ENCODE peak calls at places on chromosomes 5 and 9, in six cellular contexts. P, T, H, E, Y and U are unnamed samples.

GRCh38 chr9:124501771-124502320 is 5.4 kb downstream of the NR5A1 start:
- DNase-seq in H (no peak), E (no peak), P (no peak), T (no peak), Y (no peak), U (no peak)

GRCh38 chr9:133437753-133438531 is 15.8 kb downstream of the ADAMTS13 start:
- DNase-seq in H (no peak), E (no peak), T (no peak), P (no peak), Y (no peak), U (no peak)

GRCh38 chr5:168992687-168993086 is 308.3 kb downstream of the SLIT3 start:
- DNase-seq in H (no peak), Y (no peak), E (no peak), T (peak), P (no peak), U (no peak)

GRCh38 chr5:75037106-75037505 is 15.3 kb downstream of the GCNT4 start:
- DNase-seq in P (no peak), E (peak), H (no peak), T (peak), Y (peak), U (no peak)

GRCh38 chr5:143588933-143589662 is 185.6 kb upstream of the NR3C1 start:
- DNase-seq in E (no peak), T (no peak), P (no peak), H (no peak), Y (no peak), U (no peak)

GRCh38 chr5:165616550-165617430 is 2111.4 kb downstream of the MAT2B start:
- DNase-seq in T (no peak), P (no peak), Y (no peak), H (no peak), E (peak), U (no peak)

GRCh38 chr5:108735790-108736189 is 11.9 kb upstream of the FER start:
- DNase-seq in H (no peak), E (no peak), P (no peak), T (no peak), Y (no peak), U (no peak)

GRCh38 chr9:135905380-135906282 is 1.7 kb downstream of the CAMSAP1 start:
- DNase-seq in Y (peak), T (peak), E (peak), P (peak), H (no peak), U (peak)

GRCh38 chr9:72586388-72587160 is 65.2 kb downstream of the TMC1 start:
- DNase-seq in H (no peak), T (no peak), P (no peak), Y (peak), E (peak), U (no peak)

GRCh38 chr9:133593587-133593986 is 15.6 kb downstream of the FAM163B start:
- DNase-seq in E (no peak), H (no peak), P (no peak), Y (no peak), T (no peak), U (no peak)

GRCh38 chr5:55223219-55223987 is 3.7 kb downstream of the MCIDAS start:
- DNase-seq in Y (no peak), T (no peak), H (no peak), P (no peak), E (no peak), U (no peak)

GRCh38 chr9:77897292-77897691 is 134.3 kb downstream of the GNAQ start:
- DNase-seq in E (no peak), P (no peak), T (no peak), H (no peak), Y (no peak), U (no peak)

GRCh38 chr9:132857031-132857430 is 21.1 kb downstream of the AK8 start:
- DNase-seq in H (no peak), T (peak), Y (peak), P (no peak), E (no peak), U (peak)

GRCh38 chr5:171268700-171269413 is 40.2 kb upstream of the TLX3 start:
- DNase-seq in Y (no peak), H (no peak), P (no peak), E (no peak), T (no peak), U (no peak)

GRCh38 chr5:15506146-15506545 is 6.2 kb downstream of the FBXL7 start:
- DNase-seq in E (no peak), H (no peak), P (no peak), Y (no peak), T (no peak), U (no peak)

GRCh38 chr9:90956026-90956810 is 154.6 kb downstream of the SYK start:
- DNase-seq in Y (no peak), P (no peak), H (no peak), E (peak), T (no peak), U (no peak)

GRCh38 chr5:133456933-133457402 is 155.4 kb downstream of the FSTL4 start:
- DNase-seq in T (no peak), Y (no peak), E (no peak), H (peak), P (no peak), U (peak)

GRCh38 chr5:138491669-138492551 is 26.6 kb downstream of the EGR1 start:
- DNase-seq in T (peak), Y (peak), E (peak), P (peak), H (peak), U (peak)

GRCh38 chr5:149371296-149371962 is 7.7 kb downstream of the IL17B start:
- DNase-seq in H (peak), P (peak), T (peak), Y (peak), E (peak), U (peak)

GRCh38 chr9:96022445-96023031 is 147.0 kb downstream of the ERCC6L2 start:
- DNase-seq in P (peak), Y (peak), T (no peak), H (no peak), E (no peak), U (no peak)

GRCh38 chr9:129026442-129027223 is 1.5 kb downstream of the SH3GLB2 start:
- DNase-seq in P (no peak), E (peak), H (peak), Y (peak), T (peak), U (no peak)

GRCh38 chr5:131296213-131296672 is 32.4 kb downstream of the CDC42SE2 start:
- DNase-seq in E (no peak), Y (no peak), T (no peak), H (no peak), P (no peak), U (no peak)

GRCh38 chr5:158754018-158754514 is 345.6 kb downstream of the EBF1 start:
- DNase-seq in Y (no peak), P (no peak), E (no peak), H (no peak), T (no peak), U (no peak)

GRCh38 chr9:72203205-72203803 is 54.1 kb downstream of the GDA start:
- DNase-seq in P (no peak), Y (peak), T (no peak), E (peak), H (no peak), U (no peak)

GRCh38 chr9:137166242-137167112 is 3.4 kb downstream of the LRRC26 start:
- DNase-seq in H (no peak), Y (no peak), T (no peak), E (no peak), P (no peak), U (no peak)

GRCh38 chr5:117435203-117435602 is 860.6 kb upstream of the SEMA6A start:
- DNase-seq in H (no peak), T (no peak), Y (no peak), P (no peak), E (no peak), U (no peak)

GRCh38 chr9:7298123-7298522 is 501.5 kb downstream of the DMAC1 start:
- DNase-seq in Y (no peak), H (no peak), P (no peak), T (no peak), E (no peak), U (no peak)

GRCh38 chr5:179270581-179271300 is 74.5 kb downstream of the ADAMTS2 start:
- DNase-seq in T (no peak), E (no peak), H (peak), P (peak), Y (peak), U (peak)

GRCh38 chr5:168409601-168410458 is 76.4 kb upstream of the RARS1 start:
- DNase-seq in T (no peak), P (no peak), Y (no peak), H (no peak), E (peak), U (no peak)

GRCh38 chr9:109401169-109401989 is 80.5 kb upstream of the EPB41L4B start:
- DNase-seq in P (no peak), H (peak), E (peak), T (peak), Y (peak), U (no peak)
- TF ChIP-seq CTCF in P (peak), H (peak), E (peak), T (peak), Y (peak), U (peak)

GRCh38 chr5:88888291-88888690 is 5.3 kb upstream of the MEF2C start:
- DNase-seq in T (no peak), H (no peak), Y (no peak), P (no peak), E (no peak), U (no peak)
- H3K27ac ChIP-seq in T (peak), H (peak), Y (peak), P (peak), E (no peak), U (peak)

DNA sequence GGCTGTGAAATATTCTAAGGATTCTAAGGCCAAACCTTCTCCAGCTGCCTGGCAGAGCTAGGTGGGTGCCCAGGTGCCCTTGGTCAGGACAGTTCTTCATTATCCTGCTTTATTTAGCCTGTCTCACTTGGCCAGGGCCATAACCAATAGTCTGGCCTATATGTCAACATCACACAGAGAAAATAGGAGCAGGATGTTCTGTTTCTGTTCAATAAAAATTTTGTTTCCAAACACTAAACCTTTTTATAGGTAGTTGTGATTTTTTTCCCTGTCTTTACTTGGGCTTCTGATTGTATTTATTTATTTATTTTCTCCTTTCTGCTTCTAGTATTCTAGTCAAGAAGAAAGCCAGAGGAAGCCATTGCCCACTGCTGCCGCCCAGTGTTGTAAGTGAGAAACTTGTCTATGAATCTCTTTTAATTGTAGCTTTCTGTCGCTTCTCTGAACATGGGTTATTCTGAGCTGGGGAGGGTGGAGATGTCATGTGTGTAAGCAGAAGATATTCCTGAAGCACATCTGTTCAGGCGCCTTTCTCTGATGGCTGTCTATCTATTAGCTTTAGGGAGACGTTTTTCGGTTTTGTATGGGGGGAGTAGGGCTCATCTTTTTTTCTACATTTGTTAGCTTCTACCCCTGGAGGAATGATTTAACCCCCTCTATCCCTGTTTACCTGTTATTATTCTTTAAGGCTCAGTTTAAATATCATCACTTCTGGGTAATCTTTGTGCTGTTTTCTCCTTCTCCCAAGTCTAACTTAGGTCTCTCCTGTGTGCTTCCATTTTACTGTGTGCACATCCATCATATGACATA is 97.1 kb downstream of the UNC13B start:
- DNase-seq in E (peak), H (peak), T (peak), Y (peak), P (peak), U (peak)
- TF ChIP-seq CTCF in E (peak), H (peak), T (peak), Y (peak), P (peak), U (peak)

DNA sequence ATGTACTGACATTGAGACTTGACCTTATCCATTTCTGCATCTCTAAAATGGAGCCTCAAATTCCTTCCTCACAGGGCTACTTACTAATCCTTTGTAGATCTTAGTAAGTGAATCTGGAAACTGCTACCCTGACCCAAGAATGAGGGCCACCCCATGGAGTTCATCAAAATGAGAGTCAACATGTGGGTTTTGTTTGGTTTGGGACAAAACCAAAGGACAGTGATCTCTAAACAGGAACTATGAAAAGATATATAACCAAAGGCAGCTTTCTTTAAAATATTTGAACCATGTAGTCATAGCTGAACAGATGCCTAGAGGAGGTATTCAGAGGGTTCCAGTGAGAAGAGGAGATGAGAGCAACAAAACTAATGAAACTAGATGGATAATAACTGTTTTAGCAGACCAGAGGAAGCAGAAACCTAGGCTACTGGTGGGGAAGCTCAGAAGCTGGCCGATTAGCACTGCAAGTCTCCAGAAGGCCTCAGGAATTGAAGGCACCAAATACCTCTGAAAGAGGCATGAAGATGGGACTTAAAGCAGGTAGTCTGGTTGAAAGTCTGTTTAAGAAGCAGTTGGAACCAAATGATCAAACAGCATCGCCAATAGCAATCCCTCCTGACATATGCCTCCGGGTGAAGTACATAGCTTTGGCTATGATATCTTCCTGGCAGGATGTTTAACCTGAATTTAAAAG is 45.8 kb downstream of the THOC3 start:
- DNase-seq in Y (no peak), H (no peak), T (no peak), E (peak), P (no peak), U (no peak)
- H3K27ac ChIP-seq in Y (no peak), H (no peak), T (no peak), E (no peak), P (no peak), U (no peak)